ENCODE peak calls at places on chromosome 11, in seven cellular contexts. V, N, P, Q, K, Y and C are unnamed samples.

GRCh38 chr11:117950999-117951961 is 22.1 kb upstream of the TMPRSS13 start:
- DNase-seq in V (no peak), N (no peak), P (no peak), Q (no peak), K (no peak), Y (no peak), C (no peak)

GRCh38 chr11:78363018-78363619 is 54.5 kb downstream of the GAB2 start:
- DNase-seq in V (no peak), N (no peak), P (no peak), Q (no peak), K (no peak), Y (no peak), C (no peak)

GRCh38 chr11:15918212-15918611 is 438.1 kb downstream of the SOX6 start:
- DNase-seq in V (peak; percentile 90), N (peak; percentile 8), P (no peak), Q (no peak), K (no peak), Y (no peak), C (no peak)

GRCh38 chr11:129703846-129704245 is 111.8 kb upstream of the TMEM45B start:
- DNase-seq in V (no peak), N (no peak), P (peak; percentile 32), Q (no peak), K (no peak), Y (no peak), C (no peak)

GRCh38 chr11:56846631-56847400 is 98.3 kb upstream of the OR9G4 start:
- DNase-seq in V (no peak), N (no peak), P (no peak), Q (no peak), K (no peak), Y (no peak), C (no peak)

GRCh38 chr11:92475824-92476223 is 251.2 kb downstream of the FAT3 start:
- DNase-seq in V (no peak), N (no peak), P (no peak), Q (no peak), K (no peak), Y (no peak), C (no peak)

GRCh38 chr11:63813035-63813562 is at the start of gene SPINDOC:
- DNase-seq in V (peak; percentile 26), N (peak; percentile 90), P (peak; percentile 63), Q (peak; percentile 62), K (peak; percentile 75), Y (peak; percentile 45), C (no peak)

GRCh38 chr11:70594031-70594430 is 195.7 kb downstream of the CTTN start:
- DNase-seq in V (no peak), N (no peak), P (no peak), Q (peak; percentile 85), K (no peak), Y (no peak), C (no peak)

GRCh38 chr11:127106142-127106541 is 105.6 kb upstream of the KIRREL3 start:
- DNase-seq in V (peak; percentile 99), N (no peak), P (no peak), Q (peak; percentile 62), K (no peak), Y (peak; percentile 10), C (peak; percentile 6)

GRCh38 chr11:107785401-107785800 is 73.2 kb downstream of the SLC35F2 start:
- DNase-seq in V (no peak), N (no peak), P (peak; percentile 28), Q (no peak), K (peak; percentile 14), Y (peak; percentile 3), C (no peak)

GRCh38 chr11:112613051-112613972 is 347.9 kb upstream of the NCAM1 start:
- DNase-seq in V (peak; percentile 3), N (no peak), P (peak; percentile 4), Q (peak; percentile 95), K (no peak), Y (peak; percentile 28), C (peak; percentile 34)

GRCh38 chr11:118634435-118635236 is 27.2 kb downstream of the PHLDB1 start:
- DNase-seq in V (peak; percentile 73), N (peak; percentile 92), P (peak; percentile 59), Q (peak; percentile 54), K (no peak), Y (no peak), C (no peak)

GRCh38 chr11:103170865-103171264 is 61.6 kb downstream of the DYNC2H1 start:
- DNase-seq in V (no peak), N (no peak), P (peak; percentile 57), Q (no peak), K (no peak), Y (peak; percentile 12), C (peak; percentile 4)

GRCh38 chr11:43376594-43376993 is 17.9 kb downstream of the TTC17 start:
- DNase-seq in V (no peak), N (no peak), P (peak; percentile 81), Q (no peak), K (no peak), Y (peak; percentile 80), C (peak; percentile 47)

GRCh38 chr11:94593030-94593429 is 25.9 kb downstream of the PIWIL4 start:
- DNase-seq in V (no peak), N (no peak), P (no peak), Q (no peak), K (no peak), Y (peak; percentile 17), C (no peak)

GRCh38 chr11:65593518-65594414 is 1.8 kb downstream of the KCNK7 start:
- DNase-seq in V (no peak), N (no peak), P (no peak), Q (no peak), K (no peak), Y (no peak), C (no peak)

GRCh38 chr11:76787911-76788596 is 4.9 kb downstream of the TSKU start:
- DNase-seq in V (no peak), N (peak; percentile 57), P (peak; percentile 84), Q (no peak), K (no peak), Y (no peak), C (no peak)

GRCh38 chr11:17630936-17631335 is 83.9 kb downstream of the OTOG start:
- DNase-seq in V (no peak), N (no peak), P (no peak), Q (no peak), K (no peak), Y (no peak), C (no peak)

GRCh38 chr11:86486261-86487030 is 111.8 kb downstream of the CCDC81 start:
- DNase-seq in V (peak; percentile 45), N (no peak), P (no peak), Q (no peak), K (no peak), Y (no peak), C (no peak)

GRCh38 chr11:72078477-72078876 is 1.9 kb downstream of the NUMA1 start:
- DNase-seq in V (no peak), N (no peak), P (peak; percentile 40), Q (no peak), K (no peak), Y (no peak), C (no peak)

GRCh38 chr11:68584097-68584496 is 100.2 kb upstream of the GAL start:
- DNase-seq in V (no peak), N (no peak), P (no peak), Q (peak; percentile 13), K (peak; percentile 57), Y (no peak), C (no peak)

GRCh38 chr11:119062779-119063178 is 4.8 kb upstream of the VPS11 start:
- DNase-seq in V (no peak), N (no peak), P (peak; percentile 77), Q (no peak), K (no peak), Y (peak; percentile 58), C (no peak)

GRCh38 chr11:132718711-132719641 is 813.3 kb downstream of the OPCML start:
- DNase-seq in V (no peak), N (no peak), P (no peak), Q (no peak), K (no peak), Y (no peak), C (no peak)

GRCh38 chr11:2522636-2523255 is 77.9 kb downstream of the KCNQ1 start:
- DNase-seq in V (no peak), N (no peak), P (no peak), Q (no peak), K (no peak), Y (no peak), C (no peak)

GRCh38 chr11:14643697-14644395 is at the start of gene PDE3B:
- DNase-seq in V (peak; percentile 61), N (peak; percentile 90), P (peak; percentile 25), Q (peak; percentile 83), K (peak; percentile 19), Y (no peak), C (no peak)